ENCODE peak calls at places on chromosomes 7 and 10, in nine cellular contexts. One of them, this sample, is unnamed.

GRCh38 chr10:18144928-18145327 is 4.7 kb downstream of the CACNB2 start:
- DNase-seq in lung: no peak
- DNase-seq in tibial artery: peak; percentile 45
- DNase-seq in GM23338: peak; percentile 31
- DNase-seq in neural progenitor cell: peak; percentile 8
- DNase-seq in tibial nerve: no peak
- DNase-seq in A549: no peak
- DNase-seq in heart left ventricle: peak; percentile 85
- DNase-seq in hepatocyte: no peak
- DNase-seq in this sample: no peak

GRCh38 chr7:8185907-8186306 is 76.1 kb downstream of the ICA1 start:
- DNase-seq in lung: no peak
- DNase-seq in tibial artery: no peak
- DNase-seq in GM23338: no peak
- DNase-seq in neural progenitor cell: peak; percentile 32
- DNase-seq in tibial nerve: no peak
- DNase-seq in A549: no peak
- DNase-seq in heart left ventricle: no peak
- DNase-seq in hepatocyte: no peak
- DNase-seq in this sample: no peak

GRCh38 chr10:52744057-52744819 is 28.3 kb downstream of the MBL2 start:
- DNase-seq in lung: no peak
- DNase-seq in tibial artery: no peak
- DNase-seq in GM23338: no peak
- DNase-seq in neural progenitor cell: no peak
- DNase-seq in tibial nerve: no peak
- DNase-seq in A549: no peak
- DNase-seq in heart left ventricle: no peak
- DNase-seq in hepatocyte: no peak
- DNase-seq in this sample: no peak

GRCh38 chr10:73414230-73414981 is 548 bp upstream of the ANXA7 start:
- DNase-seq in lung: no peak
- DNase-seq in tibial artery: no peak
- DNase-seq in GM23338: peak; percentile 30
- DNase-seq in neural progenitor cell: no peak
- DNase-seq in tibial nerve: no peak
- DNase-seq in A549: no peak
- DNase-seq in heart left ventricle: no peak
- DNase-seq in hepatocyte: peak; percentile 20
- DNase-seq in this sample: no peak

GRCh38 chr7:128827971-128828711 is 2.1 kb upstream of the FLNC start:
- DNase-seq in lung: no peak
- DNase-seq in tibial artery: no peak
- DNase-seq in GM23338: no peak
- DNase-seq in neural progenitor cell: peak; percentile 20
- DNase-seq in tibial nerve: no peak
- DNase-seq in A549: no peak
- DNase-seq in heart left ventricle: peak; percentile 91
- DNase-seq in hepatocyte: peak; percentile 82
- DNase-seq in this sample: no peak

GRCh38 chr7:110519851-110520250 is 571.1 kb upstream of the LRRN3 start:
- DNase-seq in lung: no peak
- DNase-seq in tibial artery: no peak
- DNase-seq in GM23338: no peak
- DNase-seq in neural progenitor cell: no peak
- DNase-seq in tibial nerve: no peak
- DNase-seq in A549: no peak
- DNase-seq in heart left ventricle: no peak
- DNase-seq in hepatocyte: no peak
- DNase-seq in this sample: no peak

GRCh38 chr10:76665029-76665428 is 972.6 kb downstream of the KCNMA1 start:
- DNase-seq in lung: no peak
- DNase-seq in tibial artery: no peak
- DNase-seq in GM23338: no peak
- DNase-seq in neural progenitor cell: no peak
- DNase-seq in tibial nerve: no peak
- DNase-seq in A549: no peak
- DNase-seq in heart left ventricle: no peak
- DNase-seq in hepatocyte: no peak
- DNase-seq in this sample: no peak

GRCh38 chr7:1567893-1568292 is 1.9 kb downstream of the PSMG3 start:
- DNase-seq in lung: no peak
- DNase-seq in tibial artery: no peak
- DNase-seq in GM23338: no peak
- DNase-seq in neural progenitor cell: no peak
- DNase-seq in tibial nerve: no peak
- DNase-seq in A549: no peak
- DNase-seq in heart left ventricle: no peak
- DNase-seq in hepatocyte: peak; percentile 65
- DNase-seq in this sample: peak; percentile 83

GRCh38 chr10:113056468-113057021 is 106.5 kb downstream of the TCF7L2 start:
- DNase-seq in lung: no peak
- DNase-seq in tibial artery: no peak
- DNase-seq in GM23338: no peak
- DNase-seq in neural progenitor cell: no peak
- DNase-seq in tibial nerve: no peak
- DNase-seq in A549: no peak
- DNase-seq in heart left ventricle: no peak
- DNase-seq in hepatocyte: peak; percentile 41
- DNase-seq in this sample: no peak

GRCh38 chr7:151381333-151382078 is 28.3 kb downstream of the WDR86 start:
- DNase-seq in lung: no peak
- DNase-seq in tibial artery: no peak
- DNase-seq in GM23338: peak; percentile 85
- DNase-seq in neural progenitor cell: peak; percentile 73
- DNase-seq in tibial nerve: no peak
- DNase-seq in A549: no peak
- DNase-seq in heart left ventricle: peak; percentile 18
- DNase-seq in hepatocyte: no peak
- DNase-seq in this sample: no peak

GRCh38 chr7:14751461-14751860 is 151.1 kb downstream of the DGKB start:
- DNase-seq in lung: no peak
- DNase-seq in tibial artery: no peak
- DNase-seq in GM23338: no peak
- DNase-seq in neural progenitor cell: no peak
- DNase-seq in tibial nerve: no peak
- DNase-seq in A549: no peak
- DNase-seq in heart left ventricle: no peak
- DNase-seq in hepatocyte: no peak
- DNase-seq in this sample: no peak

GRCh38 chr10:99661370-99661749 is 2.1 kb downstream of the ENTPD7 start:
- DNase-seq in lung: no peak
- DNase-seq in tibial artery: no peak
- DNase-seq in GM23338: no peak
- DNase-seq in neural progenitor cell: no peak
- DNase-seq in tibial nerve: no peak
- DNase-seq in A549: peak; percentile 37
- DNase-seq in heart left ventricle: no peak
- DNase-seq in hepatocyte: peak; percentile 26
- DNase-seq in this sample: peak; percentile 52

GRCh38 chr10:101321073-101321472 is 32.9 kb upstream of the BTRC start:
- DNase-seq in lung: no peak
- DNase-seq in tibial artery: no peak
- DNase-seq in GM23338: no peak
- DNase-seq in neural progenitor cell: peak; percentile 31
- DNase-seq in tibial nerve: no peak
- DNase-seq in A549: no peak
- DNase-seq in heart left ventricle: no peak
- DNase-seq in hepatocyte: no peak
- DNase-seq in this sample: no peak

GRCh38 chr7:135188298-135188984 is 17.9 kb upstream of the CYREN start:
- DNase-seq in lung: no peak
- DNase-seq in tibial artery: no peak
- DNase-seq in GM23338: no peak
- DNase-seq in neural progenitor cell: no peak
- DNase-seq in tibial nerve: no peak
- DNase-seq in A549: no peak
- DNase-seq in heart left ventricle: no peak
- DNase-seq in hepatocyte: no peak
- DNase-seq in this sample: no peak

GRCh38 chr10:77925795-77926565 is 575 bp downstream of the DLG5 start:
- DNase-seq in lung: peak; percentile 56
- DNase-seq in tibial artery: peak; percentile 41
- DNase-seq in GM23338: peak; percentile 70
- DNase-seq in neural progenitor cell: peak; percentile 72
- DNase-seq in tibial nerve: peak; percentile 8
- DNase-seq in A549: no peak
- DNase-seq in heart left ventricle: peak; percentile 50
- DNase-seq in hepatocyte: peak; percentile 75
- DNase-seq in this sample: no peak

GRCh38 chr10:72226418-72227027 is 10.4 kb upstream of the ASCC1 start:
- DNase-seq in lung: no peak
- DNase-seq in tibial artery: no peak
- DNase-seq in GM23338: no peak
- DNase-seq in neural progenitor cell: no peak
- DNase-seq in tibial nerve: no peak
- DNase-seq in A549: no peak
- DNase-seq in heart left ventricle: no peak
- DNase-seq in hepatocyte: no peak
- DNase-seq in this sample: no peak

DNA sequence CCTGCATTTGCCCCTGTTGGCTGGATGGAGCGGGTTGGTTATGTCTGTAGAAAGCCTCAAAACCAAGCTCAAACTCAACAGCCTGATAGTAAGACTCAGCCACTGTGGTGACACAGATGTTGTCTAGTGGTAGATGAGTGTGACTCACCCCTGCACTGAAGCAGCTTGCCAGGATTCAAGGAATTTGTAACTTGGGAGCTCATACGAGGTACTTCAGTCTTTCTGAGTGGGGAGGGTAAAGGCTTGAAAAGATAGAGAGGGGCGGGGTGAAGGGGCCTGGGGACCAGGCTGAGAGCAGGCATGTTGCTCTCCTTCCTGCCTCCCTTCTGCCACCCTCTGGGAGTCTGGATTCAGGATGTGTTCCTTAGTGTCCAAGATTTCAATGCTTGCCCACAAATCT is 22.9 kb upstream of the AQP1 start:
- DNase-seq in lung: peak; percentile 75
- DNase-seq in tibial artery: peak; percentile 82
- DNase-seq in GM23338: no peak
- DNase-seq in neural progenitor cell: no peak
- DNase-seq in tibial nerve: peak; percentile 67
- DNase-seq in A549: no peak
- DNase-seq in heart left ventricle: no peak
- DNase-seq in hepatocyte: peak; percentile 55
- DNase-seq in this sample: peak; percentile 66
- TF ChIP-seq CTCF in lung: no peak
- TF ChIP-seq CTCF in tibial artery: no peak
- TF ChIP-seq CTCF in GM23338: no peak
- TF ChIP-seq CTCF in neural progenitor cell: no peak
- TF ChIP-seq CTCF in tibial nerve: no peak
- TF ChIP-seq CTCF in A549: no peak
- TF ChIP-seq CTCF in heart left ventricle: no peak
- TF ChIP-seq CTCF in hepatocyte: no peak
- TF ChIP-seq CTCF in this sample: no peak

GRCh38 chr10:33274096-33274785 is 60.2 kb downstream of the NRP1 start:
- DNase-seq in lung: no peak
- DNase-seq in tibial artery: no peak
- DNase-seq in GM23338: no peak
- DNase-seq in neural progenitor cell: peak; percentile 48
- DNase-seq in tibial nerve: no peak
- DNase-seq in A549: no peak
- DNase-seq in heart left ventricle: no peak
- DNase-seq in hepatocyte: no peak
- DNase-seq in this sample: no peak
- H3K27ac ChIP-seq in lung: peak overlapping the region; percentile 24
- H3K27ac ChIP-seq in tibial artery: peak overlapping the region; percentile 66
- H3K27ac ChIP-seq in GM23338: peak overlapping the region; percentile 17
- H3K27ac ChIP-seq in neural progenitor cell: peak overlapping the region; percentile 43
- H3K27ac ChIP-seq in tibial nerve: no peak overlapping the region
- H3K27ac ChIP-seq in A549: peak overlapping the region; percentile 98
- H3K27ac ChIP-seq in heart left ventricle: peak overlapping the region; percentile 85
- H3K27ac ChIP-seq in hepatocyte: peak overlapping the region; percentile 62
- H3K27ac ChIP-seq in this sample: peak overlapping the region; percentile 96

GRCh38 chr7:132154695-132155471 is 421.4 kb downstream of the PLXNA4 start:
- DNase-seq in lung: no peak
- DNase-seq in tibial artery: no peak
- DNase-seq in GM23338: peak; percentile 17
- DNase-seq in neural progenitor cell: no peak
- DNase-seq in tibial nerve: no peak
- DNase-seq in A549: no peak
- DNase-seq in heart left ventricle: no peak
- DNase-seq in hepatocyte: no peak
- DNase-seq in this sample: no peak

GRCh38 chr7:132152490-132152889 is 423.8 kb downstream of the PLXNA4 start:
- DNase-seq in lung: no peak
- DNase-seq in tibial artery: no peak
- DNase-seq in GM23338: no peak
- DNase-seq in neural progenitor cell: no peak
- DNase-seq in tibial nerve: no peak
- DNase-seq in A549: no peak
- DNase-seq in heart left ventricle: no peak
- DNase-seq in hepatocyte: no peak
- DNase-seq in this sample: no peak

GRCh38 chr7:132155715-132156114 is 420.6 kb downstream of the PLXNA4 start:
- DNase-seq in lung: no peak
- DNase-seq in tibial artery: no peak
- DNase-seq in GM23338: no peak
- DNase-seq in neural progenitor cell: no peak
- DNase-seq in tibial nerve: no peak
- DNase-seq in A549: no peak
- DNase-seq in heart left ventricle: no peak
- DNase-seq in hepatocyte: no peak
- DNase-seq in this sample: no peak

GRCh38 chr7:132150711-132151110 is 425.6 kb downstream of the PLXNA4 start:
- DNase-seq in lung: no peak
- DNase-seq in tibial artery: no peak
- DNase-seq in GM23338: no peak
- DNase-seq in neural progenitor cell: no peak
- DNase-seq in tibial nerve: no peak
- DNase-seq in A549: no peak
- DNase-seq in heart left ventricle: no peak
- DNase-seq in hepatocyte: no peak
- DNase-seq in this sample: no peak

DNA sequence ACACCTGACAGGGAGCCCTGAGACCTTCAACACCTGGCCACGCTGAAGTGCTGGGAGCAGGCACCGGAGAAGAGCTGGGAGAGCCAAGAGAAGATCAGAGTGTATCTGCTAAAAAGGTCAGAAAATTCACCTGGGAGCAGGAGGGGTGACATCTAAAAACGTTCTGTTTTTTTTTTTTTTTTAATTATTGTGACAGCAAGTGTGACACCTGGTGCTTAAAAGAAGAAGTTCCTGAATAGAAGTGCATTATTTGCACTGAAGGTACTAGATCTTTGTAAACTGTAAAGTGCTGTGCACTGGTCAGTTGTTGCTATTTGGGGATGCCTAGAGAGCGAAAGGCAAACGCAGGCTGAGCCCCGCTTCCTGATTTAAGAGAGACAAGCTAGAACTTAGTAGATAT is 422.0 kb downstream of the PLXNA4 start:
- DNase-seq in lung: no peak
- DNase-seq in tibial artery: no peak
- DNase-seq in GM23338: no peak
- DNase-seq in neural progenitor cell: no peak
- DNase-seq in tibial nerve: no peak
- DNase-seq in A549: no peak
- DNase-seq in heart left ventricle: no peak
- DNase-seq in hepatocyte: no peak
- DNase-seq in this sample: no peak
- TF ChIP-seq CTCF in lung: no peak
- TF ChIP-seq CTCF in tibial artery: no peak
- TF ChIP-seq CTCF in GM23338: no peak
- TF ChIP-seq CTCF in neural progenitor cell: no peak
- TF ChIP-seq CTCF in tibial nerve: no peak
- TF ChIP-seq CTCF in A549: peak; percentile 27
- TF ChIP-seq CTCF in heart left ventricle: no peak
- TF ChIP-seq CTCF in hepatocyte: no peak
- TF ChIP-seq CTCF in this sample: no peak

GRCh38 chr7:2757904-2758672 is 70.1 kb downstream of the AMZ1 start:
- DNase-seq in lung: no peak
- DNase-seq in tibial artery: peak; percentile 55
- DNase-seq in GM23338: no peak
- DNase-seq in neural progenitor cell: no peak
- DNase-seq in tibial nerve: peak; percentile 50
- DNase-seq in A549: peak; percentile 72
- DNase-seq in heart left ventricle: peak; percentile 52
- DNase-seq in hepatocyte: peak; percentile 90
- DNase-seq in this sample: peak; percentile 95
- H3K27ac ChIP-seq in lung: peak overlapping the region; percentile 78
- H3K27ac ChIP-seq in tibial artery: peak overlapping the region; percentile 82
- H3K27ac ChIP-seq in GM23338: peak overlapping the region; percentile 39
- H3K27ac ChIP-seq in neural progenitor cell: no peak overlapping the region
- H3K27ac ChIP-seq in tibial nerve: peak overlapping the region; percentile 66
- H3K27ac ChIP-seq in A549: peak overlapping the region; percentile 95
- H3K27ac ChIP-seq in heart left ventricle: peak overlapping the region; percentile 85
- H3K27ac ChIP-seq in hepatocyte: peak overlapping the region; percentile 87
- H3K27ac ChIP-seq in this sample: peak overlapping the region; percentile 97